ENCODE peak calls at places on chromosome 12, in ten cellular contexts. C is stomach, E is K562, B is heart left ventricle, X is tibial nerve, P is ovary, U is body of pancreas, L is lower leg skin, F is sigmoid colon, R is A549. Z is an unnamed sample.

GRCh38 chr12:19431407-19432308 is 7.6 kb upstream of the AEBP2 start:
- DNase-seq in C (no peak), E (no peak), B (no peak), X (no peak), P (no peak), U (no peak), L (no peak), F (no peak), R (no peak), Z (no peak)

GRCh38 chr12:110743571-110744093 is 941 bp upstream of the PPP1CC start:
- DNase-seq in C (no peak), E (peak; percentile 49), B (peak; percentile 51), X (peak; percentile 38), P (peak; percentile 52), U (peak; percentile 45), L (peak; percentile 89), F (peak; percentile 79), R (no peak), Z (peak; percentile 15)

GRCh38 chr12:51202650-51203198 is 15.1 kb downstream of the POU6F1 start:
- DNase-seq in C (no peak), E (no peak), B (no peak), X (no peak), P (no peak), U (no peak), L (no peak), F (no peak), R (no peak), Z (no peak)

GRCh38 chr12:76029982-76030377 is 1.6 kb downstream of the PHLDA1 start:
- DNase-seq in C (no peak), E (no peak), B (no peak), X (no peak), P (peak; percentile 50), U (peak; percentile 18), L (no peak), F (no peak), R (no peak), Z (no peak)

GRCh38 chr12:25957898-25958253 is 606 bp upstream of the RASSF8 start:
- DNase-seq in C (no peak), E (no peak), B (no peak), X (no peak), P (peak; percentile 38), U (no peak), L (no peak), F (no peak), R (peak; percentile 27), Z (no peak)

GRCh38 chr12:7374423-7375144 is 69.4 kb downstream of the CD163L1 start:
- DNase-seq in C (no peak), E (peak; percentile 57), B (peak; percentile 29), X (peak; percentile 15), P (no peak), U (peak; percentile 71), L (no peak), F (peak; percentile 61), R (peak; percentile 56), Z (no peak)

GRCh38 chr12:19251481-19251880 is 121.9 kb downstream of the PLEKHA5 start:
- DNase-seq in C (no peak), E (no peak), B (no peak), X (no peak), P (no peak), U (no peak), L (no peak), F (no peak), R (no peak), Z (no peak)

GRCh38 chr12:63995512-63995911 is 151.0 kb downstream of the SRGAP1 start:
- DNase-seq in C (no peak), E (no peak), B (no peak), X (no peak), P (no peak), U (no peak), L (no peak), F (no peak), R (no peak), Z (no peak)

GRCh38 chr12:26113853-26114719 is 10.8 kb downstream of the BHLHE41 start:
- DNase-seq in C (peak; percentile 96), E (peak; percentile 88), B (peak; percentile 95), X (peak; percentile 93), P (peak; percentile 98), U (peak; percentile 97), L (peak; percentile 98), F (peak; percentile 97), R (peak; percentile 73), Z (peak; percentile 98)

DNA sequence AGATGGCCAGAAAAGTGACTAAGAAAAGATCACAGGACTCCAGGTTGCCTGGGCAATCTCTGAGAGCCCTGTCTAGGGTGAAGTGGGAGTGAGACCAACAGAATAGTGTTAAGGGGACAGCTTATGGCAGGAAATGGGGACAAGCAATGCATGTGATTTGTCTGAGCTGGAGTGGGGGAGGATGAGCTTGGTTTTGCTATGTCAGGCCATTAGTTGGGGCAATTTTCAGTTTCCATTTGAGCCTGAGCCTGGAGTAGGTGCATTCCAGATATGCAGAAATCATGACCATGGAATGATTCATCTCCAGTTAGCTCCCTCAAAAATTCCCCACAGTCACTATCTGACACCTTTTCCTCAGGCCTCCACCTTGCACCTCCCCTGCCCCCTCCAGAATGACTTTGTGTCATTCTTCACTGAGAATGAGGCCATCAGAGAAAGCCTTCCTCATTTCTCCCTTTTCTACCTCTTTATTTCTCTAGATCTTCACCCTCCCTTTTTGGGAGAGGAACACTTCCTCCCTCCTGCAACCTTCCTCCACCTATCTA is 150.9 kb upstream of the PLEKHG7 start:
- DNase-seq in C (no peak), E (peak; percentile 42), B (no peak), X (no peak), P (no peak), U (no peak), L (no peak), F (no peak), R (peak; percentile 26), Z (no peak)
- TF ChIP-seq POLR2A in C (no peak), E (no peak), B (no peak), X (no peak), P (no peak), U (no peak), L (no peak), F (no peak), R (no peak), Z (no peak)

GRCh38 chr12:14777271-14777670 is 26.0 kb downstream of the WBP11 start:
- DNase-seq in C (peak; percentile 72), E (no peak), B (no peak), X (no peak), P (no peak), U (peak; percentile 64), L (no peak), F (no peak), R (no peak), Z (no peak)

GRCh38 chr12:14774944-14775651 is 28.2 kb downstream of the WBP11 start:
- DNase-seq in C (peak; percentile 56), E (no peak), B (peak; percentile 47), X (no peak), P (no peak), U (peak; percentile 51), L (peak; percentile 93), F (peak; percentile 83), R (peak; percentile 33), Z (peak; percentile 27)

GRCh38 chr12:14775652-14776020 is 27.6 kb downstream of the WBP11 start:
- DNase-seq in C (no peak), E (no peak), B (no peak), X (no peak), P (no peak), U (no peak), L (no peak), F (no peak), R (no peak), Z (no peak)

GRCh38 chr12:14774074-14774943 is 29.0 kb downstream of the WBP11 start:
- DNase-seq in C (peak; percentile 97), E (no peak), B (peak; percentile 97), X (peak; percentile 94), P (peak; percentile 91), U (peak; percentile 97), L (peak; percentile 100), F (peak; percentile 99), R (peak; percentile 97), Z (peak; percentile 96)

GRCh38 chr12:14776236-14776959 is 26.9 kb downstream of the WBP11 start:
- DNase-seq in C (no peak), E (no peak), B (no peak), X (no peak), P (no peak), U (no peak), L (no peak), F (no peak), R (no peak), Z (no peak)
- TF ChIP-seq CTCF in C (no peak), E (no peak), B (peak; percentile 8), X (no peak), P (no peak), U (no peak), L (no peak), F (no peak), R (peak; percentile 43), Z (peak; percentile 21)

DNA sequence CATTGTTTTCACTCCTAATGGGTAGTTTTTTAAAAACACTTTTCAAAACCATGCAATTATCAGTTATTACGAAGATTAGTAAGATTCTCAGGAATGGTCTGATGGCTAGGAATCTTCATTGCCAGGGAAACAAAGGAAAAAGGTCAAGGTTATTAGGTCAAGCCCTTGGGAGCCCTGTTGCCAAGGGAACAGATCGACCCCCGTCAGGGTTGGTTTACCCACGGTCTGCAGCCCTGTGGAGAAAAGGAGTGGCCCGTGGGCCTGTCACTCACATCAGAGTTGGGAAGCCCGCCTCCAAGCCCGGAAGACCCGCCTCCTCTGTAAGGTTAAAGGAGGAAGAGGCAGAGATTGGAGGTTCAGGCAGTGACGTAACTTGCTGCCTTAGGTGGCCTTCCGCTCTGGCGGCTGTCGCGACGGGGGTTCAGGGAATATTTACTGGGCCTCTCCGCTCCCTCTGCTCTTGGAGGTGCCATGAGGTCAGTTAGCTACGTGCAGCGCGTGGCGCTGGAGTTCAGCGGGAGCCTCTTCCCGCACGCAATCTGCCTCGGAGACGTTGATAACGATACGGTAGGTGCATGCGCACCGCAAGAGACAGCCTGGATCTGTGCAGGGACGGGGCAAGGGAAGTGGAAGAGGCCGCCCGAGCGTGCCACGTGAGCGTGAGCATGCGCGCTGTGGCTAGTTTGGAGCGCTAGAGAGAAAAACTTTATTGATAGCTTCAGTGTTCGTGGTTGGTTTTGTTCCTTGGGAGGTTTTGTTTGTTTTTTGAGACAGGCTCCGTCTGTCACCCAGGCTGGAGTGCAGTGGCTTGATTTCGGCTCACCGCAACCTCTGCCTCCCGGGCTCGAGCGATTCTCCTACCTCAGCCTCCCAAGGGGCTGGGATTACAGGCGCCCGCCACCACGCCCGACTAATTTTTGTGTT is at the start of gene ITFG2:
- DNase-seq in C (peak; percentile 99), E (peak; percentile 97), B (peak; percentile 100), X (peak; percentile 97), P (peak; percentile 97), U (peak; percentile 99), L (peak; percentile 99), F (peak; percentile 99), R (peak; percentile 96), Z (peak; percentile 99)
- TF ChIP-seq POLR2A in C (no peak), E (peak; percentile 98), B (peak; percentile 89), X (peak; percentile 85), P (peak; percentile 80), U (peak; percentile 97), L (no peak), F (peak; percentile 43), R (peak; percentile 96), Z (peak; percentile 83)

DNA sequence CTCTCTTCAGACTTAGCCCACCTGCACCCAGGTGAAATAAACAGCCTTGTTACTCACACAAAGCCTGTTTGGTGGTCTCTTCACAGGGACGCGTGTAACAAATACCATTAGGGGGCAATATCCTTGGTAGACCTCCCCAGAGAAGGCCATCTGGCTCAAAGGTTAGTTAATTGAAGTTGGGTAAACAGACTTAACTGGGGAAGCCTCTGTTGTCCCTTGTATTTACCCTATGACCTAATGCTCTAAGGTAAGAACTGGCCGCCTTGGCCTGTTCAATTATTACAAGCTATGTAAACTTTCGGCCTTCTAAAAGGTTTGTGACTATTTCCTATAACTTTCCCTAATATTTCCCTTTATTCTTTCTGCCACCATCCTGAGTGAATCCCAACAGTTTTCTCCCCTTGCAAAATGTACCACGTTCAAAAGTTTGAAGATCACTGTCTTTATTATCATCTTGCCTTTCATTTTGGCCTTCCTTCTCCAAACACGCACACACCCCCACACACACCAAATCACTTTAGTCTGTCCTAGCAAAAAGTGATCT is 15.3 kb upstream of the LYZ start:
- DNase-seq in C (peak; percentile 65), E (no peak), B (no peak), X (no peak), P (no peak), U (peak; percentile 83), L (no peak), F (no peak), R (no peak), Z (no peak)
- TF ChIP-seq CTCF in C (no peak), E (no peak), B (no peak), X (no peak), P (no peak), U (no peak), L (no peak), F (no peak), R (no peak), Z (no peak)